ENCODE peak calls at places on chromosome 16, in seven cellular contexts. T is GM12878, R is endothelial cell of umbilical vein, Q is HCT116, P is H1, H is K562, I is HepG2. C is an unnamed sample.

GRCh38 chr16:72172105-72173034 is at the start of gene PMFBP1:
- DNase-seq in T (peak), R (peak), Q (no peak), P (no peak), H (peak), I (peak), C (no peak)

GRCh38 chr16:56331915-56332314 is 93.4 kb downstream of the AMFR start:
- DNase-seq in T (no peak), R (no peak), Q (no peak), P (no peak), H (no peak), I (no peak), C (no peak)

GRCh38 chr16:4266372-4266771 is 6.5 kb downstream of the TFAP4 start:
- DNase-seq in T (no peak), R (no peak), Q (peak), P (peak), H (peak), I (peak), C (no peak)

GRCh38 chr16:82152641-82153094 is 17.4 kb downstream of the MPHOSPH6 start:
- DNase-seq in T (no peak), R (no peak), Q (no peak), P (no peak), H (no peak), I (peak), C (no peak)

GRCh38 chr16:58499615-58500328 is at the start of gene NDRG4:
- DNase-seq in T (no peak), R (peak), Q (peak), P (peak), H (peak), I (peak), C (no peak)

GRCh38 chr16:63100082-63100481 is 1063.8 kb upstream of the CDH8 start:
- DNase-seq in T (no peak), R (no peak), Q (no peak), P (no peak), H (no peak), I (no peak), C (no peak)

GRCh38 chr16:71226229-71227141 is 4.0 kb downstream of the HYDIN start:
- DNase-seq in T (no peak), R (no peak), Q (no peak), P (no peak), H (no peak), I (no peak), C (no peak)

GRCh38 chr16:77062878-77063566 is 128.0 kb upstream of the MON1B start:
- DNase-seq in T (no peak), R (peak), Q (no peak), P (no peak), H (no peak), I (no peak), C (no peak)

GRCh38 chr16:66462912-66463311 is 35.8 kb downstream of the BEAN1 start:
- DNase-seq in T (no peak), R (no peak), Q (no peak), P (no peak), H (no peak), I (no peak), C (no peak)

GRCh38 chr16:726438-727290 is at the start of the genes CCDC78 and HAGHL:
- DNase-seq in T (no peak), R (peak), Q (no peak), P (peak), H (peak), I (no peak), C (no peak)

GRCh38 chr16:81560979-81561657 is 116.5 kb downstream of the CMIP start:
- DNase-seq in T (no peak), R (no peak), Q (no peak), P (no peak), H (no peak), I (no peak), C (no peak)

GRCh38 chr16:491225-491919 is 36.1 kb upstream of the CAPN15 start:
- DNase-seq in T (no peak), R (no peak), Q (no peak), P (no peak), H (peak), I (no peak), C (no peak)

GRCh38 chr16:58515871-58516767 is 802 bp downstream of the SETD6 start:
- DNase-seq in T (no peak), R (no peak), Q (no peak), P (peak), H (peak), I (peak), C (no peak)

GRCh38 chr16:53848277-53848942 is 144.5 kb downstream of the FTO start:
- DNase-seq in T (no peak), R (peak), Q (no peak), P (no peak), H (no peak), I (peak), C (peak)

GRCh38 chr16:66250686-66251405 is 115.6 kb upstream of the CDH5 start:
- DNase-seq in T (no peak), R (no peak), Q (no peak), P (no peak), H (no peak), I (no peak), C (no peak)

DNA sequence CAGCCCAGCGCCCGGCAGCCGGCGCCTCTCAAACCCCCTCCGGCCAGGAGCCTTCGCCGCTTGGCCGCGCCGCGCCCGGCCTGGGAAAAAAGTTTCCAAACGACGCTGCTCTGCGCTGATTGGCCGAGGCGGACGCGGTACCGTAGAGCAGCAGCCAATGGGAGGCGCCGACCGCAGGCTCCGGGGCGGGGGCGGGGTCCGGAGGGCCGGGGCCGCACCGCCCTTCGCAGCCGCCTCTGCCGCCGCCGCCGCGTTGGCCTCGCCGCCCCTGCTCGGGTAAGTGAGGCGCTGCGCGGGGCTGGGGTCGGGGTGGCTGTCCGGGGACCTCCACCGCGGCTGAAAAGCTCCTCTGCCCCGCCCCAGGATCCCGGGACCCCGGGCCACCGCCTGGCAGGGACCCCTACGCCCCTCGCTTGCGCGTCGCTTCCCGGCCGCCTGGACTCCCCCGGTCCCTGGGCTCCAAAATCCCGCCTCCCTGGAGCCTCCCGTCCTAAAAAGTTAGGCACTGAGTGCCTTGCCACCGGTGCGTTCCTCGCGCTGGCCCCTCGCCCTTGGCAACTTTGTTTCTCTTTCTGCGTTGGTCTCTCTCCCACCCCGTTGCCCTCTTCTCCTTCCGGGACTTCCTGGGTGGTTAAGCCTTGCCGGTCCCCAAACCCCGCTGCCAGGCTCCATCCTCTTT is at the start of gene NDE1:
- DNase-seq in T (no peak), R (peak), Q (peak), P (peak), H (peak), I (peak), C (peak)
- H3K9ac ChIP-seq in T (peak), R (peak), Q (peak), P (peak), H (peak), I (peak), C (peak)

DNA sequence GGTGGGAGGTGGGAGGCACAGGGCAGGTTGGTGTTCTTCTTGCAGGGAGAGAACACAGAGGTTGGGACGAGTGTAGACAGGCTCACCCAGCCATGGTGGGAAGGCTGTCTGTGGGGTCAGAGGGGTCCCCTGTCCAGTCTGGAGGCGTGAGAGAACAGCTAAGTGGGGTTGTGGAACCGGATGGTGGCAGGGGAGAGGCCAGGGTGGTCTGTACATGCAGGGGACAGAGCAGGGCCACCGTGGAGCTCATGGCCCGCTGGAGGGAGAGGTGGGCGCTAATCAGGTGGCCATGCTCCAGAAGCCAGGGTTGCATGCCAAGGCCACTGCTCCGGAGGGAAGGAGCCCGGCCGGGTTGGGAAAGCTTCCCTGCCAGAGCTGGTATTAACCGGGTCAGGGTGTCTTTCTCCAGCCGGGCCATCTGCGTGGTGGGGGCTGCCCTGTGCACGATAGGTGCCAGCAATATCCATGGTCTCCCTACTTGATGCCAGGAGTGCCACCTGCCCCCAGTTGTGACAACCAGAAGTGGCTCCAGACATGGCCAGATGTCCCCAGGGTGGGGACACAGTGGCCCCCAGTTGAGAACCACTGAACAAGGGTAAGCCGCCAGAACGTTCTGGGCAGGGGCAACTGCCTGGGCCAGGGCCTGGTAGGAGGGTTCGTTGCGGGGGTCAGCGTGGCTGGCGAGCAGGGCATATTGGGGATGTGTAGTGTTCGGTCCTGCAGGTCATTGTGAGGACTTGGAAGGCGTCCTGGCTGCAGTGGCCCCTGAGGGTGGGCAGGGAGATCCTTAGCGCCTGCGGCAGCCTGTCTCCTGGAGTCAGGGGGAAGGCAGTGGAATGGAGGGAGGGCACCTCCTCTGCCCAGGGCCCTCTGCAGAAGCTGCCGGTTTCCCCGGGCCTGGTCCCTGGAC is 5.1 kb downstream of the SNN start:
- DNase-seq in T (no peak), R (no peak), Q (no peak), P (no peak), H (no peak), I (no peak), C (no peak)
- TF ChIP-seq EZH2 in T (no peak), R (no peak), Q (no peak), P (no peak), H (no peak), I (no peak), C (no peak)

DNA sequence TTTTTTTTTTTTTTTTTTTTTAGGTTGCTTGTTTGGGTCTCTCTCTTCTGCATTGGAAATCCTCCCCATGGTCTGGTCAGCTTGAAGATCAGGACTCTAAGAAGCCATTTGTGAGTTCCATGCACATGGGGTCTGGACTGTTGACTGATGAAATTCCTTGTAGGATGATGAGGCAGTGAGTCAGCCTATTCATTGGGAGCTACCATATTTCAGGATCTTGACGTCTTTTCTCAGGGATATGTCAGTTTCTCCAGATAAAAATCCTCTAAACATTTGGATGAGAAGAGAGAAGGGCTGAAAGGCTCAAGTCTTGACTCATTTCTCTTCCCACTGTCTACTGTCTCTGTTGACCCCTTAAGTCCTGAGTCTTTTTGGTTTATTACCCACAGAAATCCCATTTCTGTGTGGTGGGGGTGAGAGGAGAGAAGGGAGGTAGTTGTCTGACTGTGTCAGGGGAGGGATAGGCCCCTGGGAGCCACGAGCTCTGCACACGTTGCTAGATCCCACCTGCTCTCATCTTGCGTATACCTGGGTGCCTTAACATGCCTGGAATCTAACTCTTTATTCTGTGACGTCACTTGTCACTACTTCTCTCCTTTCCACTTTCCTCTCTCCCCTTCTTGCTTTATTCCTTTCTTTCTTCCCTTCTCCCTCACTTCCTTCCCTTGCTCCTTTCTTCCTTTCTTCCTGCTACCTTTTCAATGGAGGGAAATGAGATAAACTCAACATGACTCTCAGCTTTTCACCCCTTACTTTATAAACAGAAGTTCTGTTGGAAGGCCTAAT is 333.1 kb upstream of the XYLT1 start:
- DNase-seq in T (no peak), R (no peak), Q (no peak), P (no peak), H (no peak), I (no peak), C (no peak)
- TF ChIP-seq POLR2AphosphoS5 in T (no peak), R (no peak), Q (no peak), P (no peak), H (no peak), I (no peak), C (no peak)

GRCh38 chr16:88773812-88774291 is 11.2 kb downstream of the PIEZO1 start:
- DNase-seq in T (no peak), R (peak), Q (no peak), P (no peak), H (peak), I (no peak), C (no peak)
- H3K9ac ChIP-seq in T (no peak), R (no peak), Q (peak), P (no peak), H (peak), I (no peak), C (no peak)

DNA sequence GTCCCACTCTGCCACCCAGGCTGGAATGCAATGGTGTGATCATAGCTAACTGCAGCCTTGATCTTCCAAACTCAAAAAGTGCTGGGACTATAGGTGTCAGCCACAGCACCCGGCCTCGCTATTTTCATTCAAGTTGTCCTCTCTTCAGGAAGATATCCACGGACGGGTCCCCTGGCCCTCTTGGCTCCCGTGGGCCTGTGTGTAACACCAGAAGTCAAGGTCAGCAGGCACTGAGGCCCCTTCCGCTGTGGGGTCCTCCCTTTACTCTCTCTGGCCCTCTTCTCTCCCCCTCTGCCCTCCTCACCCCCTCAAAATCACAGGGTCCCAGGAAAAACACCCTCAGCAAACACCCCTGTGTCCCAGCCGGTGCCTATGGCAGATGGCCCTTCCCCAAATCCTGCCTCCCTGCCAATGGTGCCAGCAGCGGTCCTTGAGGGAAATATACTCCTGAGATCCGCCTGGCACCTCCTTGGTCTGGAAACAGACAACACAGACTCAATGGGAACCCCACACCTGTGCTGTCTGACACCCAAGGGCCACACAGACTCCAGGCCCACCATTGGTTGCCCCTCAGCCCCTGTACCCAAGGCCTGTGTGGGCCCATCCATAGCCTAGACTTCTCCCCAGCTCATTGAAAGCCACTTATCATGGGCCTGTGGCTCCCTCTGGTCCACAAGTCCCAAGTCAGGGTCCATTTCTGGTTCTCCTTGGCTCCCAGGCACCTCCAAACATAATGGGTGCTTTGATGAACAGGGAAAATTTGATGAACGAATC is 221.5 kb downstream of the ZNF423 start:
- DNase-seq in T (no peak), R (no peak), Q (no peak), P (peak), H (no peak), I (no peak), C (no peak)
- TF ChIP-seq EZH2 in T (no peak), R (no peak), Q (no peak), P (no peak), H (no peak), I (no peak), C (no peak)

GRCh38 chr16:78402797-78403196 is 303.3 kb downstream of the WWOX start:
- DNase-seq in T (no peak), R (no peak), Q (no peak), P (no peak), H (no peak), I (no peak), C (no peak)

GRCh38 chr16:78405833-78406232 is 306.4 kb downstream of the WWOX start:
- DNase-seq in T (no peak), R (no peak), Q (no peak), P (no peak), H (no peak), I (no peak), C (no peak)

DNA sequence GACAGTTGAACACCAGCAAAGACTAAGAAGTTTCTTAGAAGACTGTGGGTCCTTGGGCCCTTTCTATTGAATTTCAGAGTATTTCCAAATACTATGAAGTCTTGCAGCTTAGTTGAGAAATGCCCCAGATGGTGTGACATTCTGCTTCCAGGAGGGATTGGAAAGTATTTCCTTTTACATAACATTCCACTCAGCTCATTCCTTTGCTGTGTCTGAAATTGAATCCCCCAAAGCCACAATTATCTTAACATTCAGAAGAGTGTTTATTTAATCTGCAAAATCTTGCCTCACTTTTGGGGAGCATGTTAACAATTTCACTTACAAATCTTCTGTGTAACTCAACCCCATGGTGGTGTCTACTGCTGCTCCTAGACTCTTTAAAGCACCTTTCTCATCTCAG is 307.7 kb downstream of the WWOX start:
- DNase-seq in T (no peak), R (no peak), Q (no peak), P (no peak), H (no peak), I (no peak), C (no peak)
- TF ChIP-seq POLR2AphosphoS5 in T (no peak), R (no peak), Q (no peak), P (no peak), H (no peak), I (no peak), C (no peak)

GRCh38 chr16:2362218-2362617 is 21.7 kb upstream of the ABCA3 start:
- DNase-seq in T (no peak), R (no peak), Q (no peak), P (no peak), H (no peak), I (no peak), C (no peak)

GRCh38 chr16:2366660-2367309 is 26.3 kb upstream of the ABCA3 start:
- DNase-seq in T (peak), R (no peak), Q (no peak), P (no peak), H (no peak), I (no peak), C (no peak)

GRCh38 chr16:2364638-2365210 is 24.2 kb upstream of the ABCA3 start:
- DNase-seq in T (no peak), R (peak), Q (no peak), P (no peak), H (peak), I (no peak), C (no peak)

GRCh38 chr16:2365397-2365796 is 24.9 kb upstream of the ABCA3 start:
- DNase-seq in T (no peak), R (no peak), Q (no peak), P (no peak), H (no peak), I (no peak), C (no peak)

GRCh38 chr16:2365895-2366294 is 25.4 kb upstream of the ABCA3 start:
- DNase-seq in T (no peak), R (peak), Q (no peak), P (no peak), H (no peak), I (no peak), C (no peak)
- H3K9ac ChIP-seq in T (no peak), R (no peak), Q (no peak), P (no peak), H (no peak), I (no peak), C (no peak)

DNA sequence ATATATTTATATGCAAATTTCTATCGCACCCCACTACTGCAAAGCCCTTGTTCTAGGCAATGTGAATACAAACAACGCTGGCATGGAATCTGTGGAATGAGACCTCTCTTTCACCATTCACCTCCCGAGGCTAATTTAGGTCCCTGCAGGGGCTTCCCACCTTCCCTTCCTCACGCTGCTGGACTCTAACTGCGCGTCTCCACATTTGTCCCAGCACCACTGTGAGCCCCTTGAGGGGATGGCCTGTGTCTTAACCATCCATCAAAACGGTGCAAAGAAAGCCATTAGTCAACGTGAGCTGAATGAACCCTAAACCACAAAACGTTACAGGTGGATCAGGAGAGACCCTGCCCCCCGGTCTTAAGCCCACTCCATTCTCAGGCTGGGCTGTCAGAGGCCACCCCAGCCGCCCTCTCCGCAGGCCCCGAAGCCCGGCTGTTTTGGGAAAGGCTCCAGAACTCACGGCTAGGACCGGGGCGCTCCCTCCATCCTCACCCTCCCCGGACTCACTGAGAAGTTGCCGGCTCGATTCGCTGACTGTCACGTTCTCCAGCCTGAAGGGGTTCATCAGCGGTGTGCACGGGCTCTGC is 1.5 kb downstream of the TMEM114 start:
- DNase-seq in T (no peak), R (no peak), Q (no peak), P (peak), H (no peak), I (no peak), C (no peak)
- TF ChIP-seq EZH2 in T (no peak), R (no peak), Q (no peak), P (no peak), H (no peak), I (no peak), C (no peak)